ENCODE peak calls at places on chromosome 15, in eight cellular contexts. One of them, this sample, is unnamed.

GRCh38 chr15:61750271-61751084 is 309.8 kb downstream of the VPS13C start:
- DNase-seq in pancreas: peak; percentile 21
- DNase-seq in ovary: no peak
- DNase-seq in NCI-H1436: no peak
- DNase-seq in CMK: no peak
- DNase-seq in HEK293T: no peak
- DNase-seq in A172: no peak
- DNase-seq in fibroblast of mammary gland: no peak
- DNase-seq in this sample: no peak

GRCh38 chr15:41511331-41512077 is 2.1 kb downstream of the LTK start:
- DNase-seq in pancreas: no peak
- DNase-seq in ovary: no peak
- DNase-seq in NCI-H1436: peak; percentile 18
- DNase-seq in CMK: no peak
- DNase-seq in HEK293T: no peak
- DNase-seq in A172: no peak
- DNase-seq in fibroblast of mammary gland: no peak
- DNase-seq in this sample: no peak

GRCh38 chr15:36867436-36867835 is 232.9 kb downstream of the MEIS2 start:
- DNase-seq in pancreas: no peak
- DNase-seq in ovary: no peak
- DNase-seq in NCI-H1436: no peak
- DNase-seq in CMK: no peak
- DNase-seq in HEK293T: no peak
- DNase-seq in A172: no peak
- DNase-seq in fibroblast of mammary gland: no peak
- DNase-seq in this sample: no peak

GRCh38 chr15:38213392-38213791 is 39.2 kb upstream of the SPRED1 start:
- DNase-seq in pancreas: no peak
- DNase-seq in ovary: no peak
- DNase-seq in NCI-H1436: no peak
- DNase-seq in CMK: no peak
- DNase-seq in HEK293T: no peak
- DNase-seq in A172: no peak
- DNase-seq in fibroblast of mammary gland: no peak
- DNase-seq in this sample: no peak

GRCh38 chr15:101621961-101622360 is 30.2 kb downstream of the TM2D3 start:
- DNase-seq in pancreas: no peak
- DNase-seq in ovary: no peak
- DNase-seq in NCI-H1436: no peak
- DNase-seq in CMK: no peak
- DNase-seq in HEK293T: no peak
- DNase-seq in A172: no peak
- DNase-seq in fibroblast of mammary gland: no peak
- DNase-seq in this sample: no peak

GRCh38 chr15:59998256-59999063 is 5.7 kb upstream of the FOXB1 start:
- DNase-seq in pancreas: no peak
- DNase-seq in ovary: no peak
- DNase-seq in NCI-H1436: no peak
- DNase-seq in CMK: no peak
- DNase-seq in HEK293T: no peak
- DNase-seq in A172: no peak
- DNase-seq in fibroblast of mammary gland: no peak
- DNase-seq in this sample: no peak

GRCh38 chr15:77634266-77634962 is 1.7 kb upstream of the LINGO1 start:
- DNase-seq in pancreas: peak; percentile 81
- DNase-seq in ovary: peak; percentile 50
- DNase-seq in NCI-H1436: peak; percentile 53
- DNase-seq in CMK: peak; percentile 54
- DNase-seq in HEK293T: peak; percentile 66
- DNase-seq in A172: peak; percentile 30
- DNase-seq in fibroblast of mammary gland: peak; percentile 58
- DNase-seq in this sample: peak; percentile 28

GRCh38 chr15:45179221-45179985 is 8.4 kb downstream of the SHF start:
- DNase-seq in pancreas: peak; percentile 28
- DNase-seq in ovary: no peak
- DNase-seq in NCI-H1436: no peak
- DNase-seq in CMK: no peak
- DNase-seq in HEK293T: peak; percentile 55
- DNase-seq in A172: peak; percentile 10
- DNase-seq in fibroblast of mammary gland: no peak
- DNase-seq in this sample: peak; percentile 47

GRCh38 chr15:73994419-73994883 is at the start of gene PML:
- DNase-seq in pancreas: peak; percentile 95
- DNase-seq in ovary: peak; percentile 95
- DNase-seq in NCI-H1436: peak; percentile 93
- DNase-seq in CMK: peak; percentile 92
- DNase-seq in HEK293T: peak; percentile 95
- DNase-seq in A172: peak; percentile 92
- DNase-seq in fibroblast of mammary gland: peak; percentile 92
- DNase-seq in this sample: peak; percentile 94

GRCh38 chr15:33119865-33120264 is 74.6 kb downstream of the FMN1 start:
- DNase-seq in pancreas: no peak
- DNase-seq in ovary: no peak
- DNase-seq in NCI-H1436: no peak
- DNase-seq in CMK: no peak
- DNase-seq in HEK293T: no peak
- DNase-seq in A172: no peak
- DNase-seq in fibroblast of mammary gland: no peak
- DNase-seq in this sample: no peak

GRCh38 chr15:26580943-26581342 is 191.9 kb downstream of the GABRB3 start:
- DNase-seq in pancreas: no peak
- DNase-seq in ovary: no peak
- DNase-seq in NCI-H1436: no peak
- DNase-seq in CMK: no peak
- DNase-seq in HEK293T: no peak
- DNase-seq in A172: no peak
- DNase-seq in fibroblast of mammary gland: no peak
- DNase-seq in this sample: no peak

GRCh38 chr15:39685999-39686613 is 96.5 kb downstream of the FSIP1 start:
- DNase-seq in pancreas: no peak
- DNase-seq in ovary: no peak
- DNase-seq in NCI-H1436: peak; percentile 31
- DNase-seq in CMK: peak; percentile 31
- DNase-seq in HEK293T: peak; percentile 21
- DNase-seq in A172: peak; percentile 50
- DNase-seq in fibroblast of mammary gland: peak; percentile 73
- DNase-seq in this sample: peak; percentile 69

GRCh38 chr15:90529369-90530249 is at the start of gene CRTC3:
- DNase-seq in pancreas: peak; percentile 61
- DNase-seq in ovary: peak; percentile 76
- DNase-seq in NCI-H1436: peak; percentile 16
- DNase-seq in CMK: no peak
- DNase-seq in HEK293T: peak; percentile 73
- DNase-seq in A172: no peak
- DNase-seq in fibroblast of mammary gland: peak; percentile 41
- DNase-seq in this sample: peak; percentile 93

GRCh38 chr15:70875001-70875782 is 17.0 kb downstream of the THAP10 start:
- DNase-seq in pancreas: no peak
- DNase-seq in ovary: no peak
- DNase-seq in NCI-H1436: no peak
- DNase-seq in CMK: no peak
- DNase-seq in HEK293T: no peak
- DNase-seq in A172: no peak
- DNase-seq in fibroblast of mammary gland: peak; percentile 62
- DNase-seq in this sample: no peak

GRCh38 chr15:58732620-58733363 is 16.7 kb downstream of the ADAM10 start:
- DNase-seq in pancreas: no peak
- DNase-seq in ovary: no peak
- DNase-seq in NCI-H1436: no peak
- DNase-seq in CMK: no peak
- DNase-seq in HEK293T: no peak
- DNase-seq in A172: no peak
- DNase-seq in fibroblast of mammary gland: no peak
- DNase-seq in this sample: no peak

GRCh38 chr15:38169982-38170381 is 82.7 kb upstream of the SPRED1 start:
- DNase-seq in pancreas: no peak
- DNase-seq in ovary: no peak
- DNase-seq in NCI-H1436: no peak
- DNase-seq in CMK: no peak
- DNase-seq in HEK293T: no peak
- DNase-seq in A172: no peak
- DNase-seq in fibroblast of mammary gland: peak; percentile 84
- DNase-seq in this sample: no peak

GRCh38 chr15:39556461-39556860 is 24.4 kb upstream of the THBS1 start:
- DNase-seq in pancreas: no peak
- DNase-seq in ovary: no peak
- DNase-seq in NCI-H1436: no peak
- DNase-seq in CMK: no peak
- DNase-seq in HEK293T: no peak
- DNase-seq in A172: no peak
- DNase-seq in fibroblast of mammary gland: no peak
- DNase-seq in this sample: no peak

GRCh38 chr15:78619022-78619950 is 1.5 kb downstream of the CHRNA3 start:
- DNase-seq in pancreas: no peak
- DNase-seq in ovary: no peak
- DNase-seq in NCI-H1436: no peak
- DNase-seq in CMK: no peak
- DNase-seq in HEK293T: no peak
- DNase-seq in A172: no peak
- DNase-seq in fibroblast of mammary gland: no peak
- DNase-seq in this sample: no peak

GRCh38 chr15:55362641-55363040 is 43.6 kb downstream of the PIGB start:
- DNase-seq in pancreas: no peak
- DNase-seq in ovary: no peak
- DNase-seq in NCI-H1436: no peak
- DNase-seq in CMK: no peak
- DNase-seq in HEK293T: no peak
- DNase-seq in A172: no peak
- DNase-seq in fibroblast of mammary gland: no peak
- DNase-seq in this sample: no peak

GRCh38 chr15:65208656-65209055 is 2.6 kb downstream of the CILP start:
- DNase-seq in pancreas: no peak
- DNase-seq in ovary: no peak
- DNase-seq in NCI-H1436: no peak
- DNase-seq in CMK: no peak
- DNase-seq in HEK293T: no peak
- DNase-seq in A172: no peak
- DNase-seq in fibroblast of mammary gland: no peak
- DNase-seq in this sample: no peak

GRCh38 chr15:75671684-75672083 is 24.0 kb downstream of the SNX33 start:
- DNase-seq in pancreas: no peak
- DNase-seq in ovary: no peak
- DNase-seq in NCI-H1436: no peak
- DNase-seq in CMK: no peak
- DNase-seq in HEK293T: no peak
- DNase-seq in A172: no peak
- DNase-seq in fibroblast of mammary gland: no peak
- DNase-seq in this sample: no peak

GRCh38 chr15:44381223-44381622 is 46.2 kb upstream of the CTDSPL2 start:
- DNase-seq in pancreas: no peak
- DNase-seq in ovary: no peak
- DNase-seq in NCI-H1436: no peak
- DNase-seq in CMK: no peak
- DNase-seq in HEK293T: no peak
- DNase-seq in A172: no peak
- DNase-seq in fibroblast of mammary gland: peak; percentile 44
- DNase-seq in this sample: no peak

GRCh38 chr15:63434567-63435219 is 53.0 kb upstream of the CA12 start:
- DNase-seq in pancreas: no peak
- DNase-seq in ovary: no peak
- DNase-seq in NCI-H1436: no peak
- DNase-seq in CMK: no peak
- DNase-seq in HEK293T: no peak
- DNase-seq in A172: no peak
- DNase-seq in fibroblast of mammary gland: no peak
- DNase-seq in this sample: no peak

GRCh38 chr15:50247819-50248650 is 17.5 kb downstream of the HDC start:
- DNase-seq in pancreas: no peak
- DNase-seq in ovary: no peak
- DNase-seq in NCI-H1436: peak; percentile 26
- DNase-seq in CMK: no peak
- DNase-seq in HEK293T: no peak
- DNase-seq in A172: no peak
- DNase-seq in fibroblast of mammary gland: no peak
- DNase-seq in this sample: no peak